ENCODE peak calls at places on chromosomes 3 and 15, in six cellular contexts. R is A549, T is K562, O is GM12878, I is HepG2, C is upper lobe of left lung. Y is an unnamed sample.

GRCh38 chr15:70023769-70024491 is 73.8 kb downstream of the TLE3 start:
- ATAC-seq in R (no peak), T (no peak), O (no peak), I (no peak), C (peak; percentile 60), Y (peak; percentile 91)

GRCh38 chr3:24419067-24419791 is 75.4 kb downstream of the THRB start:
- ATAC-seq in R (no peak), T (no peak), O (no peak), I (no peak), C (no peak), Y (no peak)

GRCh38 chr3:78737988-78738387 is 1029.8 kb downstream of the ROBO1 start:
- ATAC-seq in R (no peak), T (no peak), O (no peak), I (no peak), C (peak; percentile 45), Y (no peak)

GRCh38 chr3:51997935-51998596 is 2.4 kb upstream of the RPL29 start:
- ATAC-seq in R (no peak), T (no peak), O (no peak), I (no peak), C (no peak), Y (no peak)

GRCh38 chr15:29704950-29705597 is 117.2 kb downstream of the TJP1 start:
- ATAC-seq in R (peak; percentile 43), T (no peak), O (no peak), I (no peak), C (no peak), Y (no peak)

GRCh38 chr15:69744421-69745162 is 292.0 kb downstream of the RPLP1 start:
- ATAC-seq in R (no peak), T (no peak), O (no peak), I (no peak), C (no peak), Y (no peak)

GRCh38 chr3:12944413-12944812 is 103.0 kb upstream of the RPL32 start:
- ATAC-seq in R (no peak), T (no peak), O (no peak), I (no peak), C (no peak), Y (no peak)

GRCh38 chr3:13559751-13560540 is 11.0 kb downstream of the FBLN2 start:
- ATAC-seq in R (no peak), T (no peak), O (no peak), I (no peak), C (peak; percentile 70), Y (peak; percentile 69)

GRCh38 chr3:48278884-48279559 is 38.1 kb downstream of the ZNF589 start:
- ATAC-seq in R (no peak), T (no peak), O (no peak), I (no peak), C (no peak), Y (no peak)

GRCh38 chr3:127217594-127218456 is 24.9 kb downstream of the PRR23E start:
- ATAC-seq in R (peak; percentile 60), T (no peak), O (peak; percentile 61), I (no peak), C (no peak), Y (no peak)

GRCh38 chr15:77712438-77712837 is 79.7 kb upstream of the LINGO1 start:
- ATAC-seq in R (no peak), T (no peak), O (no peak), I (no peak), C (no peak), Y (no peak)

GRCh38 chr15:52791776-52792175 is 1.6 kb upstream of the ONECUT1 start:
- ATAC-seq in R (no peak), T (no peak), O (no peak), I (no peak), C (no peak), Y (no peak)

GRCh38 chr15:51448592-51449494 is 107.4 kb downstream of the GLDN start:
- ATAC-seq in R (no peak), T (no peak), O (no peak), I (no peak), C (no peak), Y (no peak)

DNA sequence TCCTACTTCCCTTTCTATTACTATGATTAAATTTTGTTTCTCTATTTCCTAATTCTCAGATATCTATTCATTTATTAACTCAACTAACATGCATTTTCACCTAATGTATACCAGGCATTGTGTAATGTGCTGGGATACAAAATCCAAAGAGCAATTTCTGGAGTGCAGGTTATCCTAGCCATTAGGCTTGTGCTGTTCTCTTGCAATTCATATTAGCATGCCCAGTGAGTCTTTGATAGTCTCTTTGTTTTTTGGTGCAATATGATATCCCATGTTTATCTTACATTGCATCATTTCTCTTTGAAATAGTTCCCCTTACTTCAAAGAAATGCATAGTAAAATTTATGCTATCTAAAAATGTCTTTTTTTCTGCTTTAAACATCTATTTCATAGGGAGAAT is 13.9 kb upstream of the DPPA4 start:
- ATAC-seq in R (no peak), T (no peak), O (no peak), I (no peak), C (no peak), Y (no peak)
- TF ChIP-seq CTCF in R (no peak), T (no peak), O (no peak), I (no peak), C (no peak), Y (no peak)

GRCh38 chr3:185651971-185652370 is 65.9 kb downstream of the SENP2 start:
- ATAC-seq in R (no peak), T (no peak), O (no peak), I (no peak), C (no peak), Y (no peak)

GRCh38 chr3:185648396-185648795 is 62.3 kb downstream of the SENP2 start:
- ATAC-seq in R (no peak), T (no peak), O (no peak), I (no peak), C (no peak), Y (no peak)

GRCh38 chr3:185647134-185647879 is 61.2 kb downstream of the SENP2 start:
- ATAC-seq in R (no peak), T (no peak), O (peak; percentile 21), I (no peak), C (no peak), Y (no peak)

GRCh38 chr3:185647880-185648210 is 61.8 kb downstream of the SENP2 start:
- ATAC-seq in R (no peak), T (no peak), O (no peak), I (no peak), C (no peak), Y (no peak)

DNA sequence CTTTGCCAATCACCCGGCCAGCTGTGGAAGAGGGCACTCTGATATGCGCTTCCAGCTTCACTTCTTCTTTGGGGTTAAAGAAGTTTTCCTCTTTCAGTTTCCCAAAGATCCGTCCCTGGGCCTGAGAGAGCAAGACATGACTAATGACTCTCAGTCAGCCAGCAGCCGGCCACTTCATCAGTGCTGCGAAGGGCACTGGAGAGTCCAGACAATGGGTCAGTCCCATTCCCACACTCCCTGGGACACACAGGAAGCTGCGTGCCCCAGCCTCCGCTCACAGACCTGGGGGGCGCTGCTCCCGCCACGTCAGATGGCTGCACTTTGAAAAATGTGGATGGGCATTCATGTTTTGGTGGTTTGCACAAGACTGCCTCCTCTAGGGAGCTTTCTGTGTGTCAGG is 63.3 kb downstream of the SENP2 start:
- ATAC-seq in R (no peak), T (no peak), O (no peak), I (no peak), C (no peak), Y (no peak)
- H3K27ac ChIP-seq in R (no peak overlapping the region), T (no peak overlapping the region), O (no peak overlapping the region), I (no peak overlapping the region), C (no peak overlapping the region), Y (no peak overlapping the region)

GRCh38 chr15:93311620-93312019 is 222.6 kb upstream of the RGMA start:
- ATAC-seq in R (no peak), T (no peak), O (no peak), I (no peak), C (no peak), Y (no peak)

GRCh38 chr15:93317772-93318171 is 228.8 kb upstream of the RGMA start:
- ATAC-seq in R (no peak), T (no peak), O (no peak), I (no peak), C (no peak), Y (no peak)

GRCh38 chr15:93308026-93308670 is 219.1 kb upstream of the RGMA start:
- ATAC-seq in R (no peak), T (no peak), O (no peak), I (no peak), C (no peak), Y (no peak)

GRCh38 chr15:93314245-93314644 is 225.2 kb upstream of the RGMA start:
- ATAC-seq in R (no peak), T (no peak), O (no peak), I (no peak), C (no peak), Y (no peak)

DNA sequence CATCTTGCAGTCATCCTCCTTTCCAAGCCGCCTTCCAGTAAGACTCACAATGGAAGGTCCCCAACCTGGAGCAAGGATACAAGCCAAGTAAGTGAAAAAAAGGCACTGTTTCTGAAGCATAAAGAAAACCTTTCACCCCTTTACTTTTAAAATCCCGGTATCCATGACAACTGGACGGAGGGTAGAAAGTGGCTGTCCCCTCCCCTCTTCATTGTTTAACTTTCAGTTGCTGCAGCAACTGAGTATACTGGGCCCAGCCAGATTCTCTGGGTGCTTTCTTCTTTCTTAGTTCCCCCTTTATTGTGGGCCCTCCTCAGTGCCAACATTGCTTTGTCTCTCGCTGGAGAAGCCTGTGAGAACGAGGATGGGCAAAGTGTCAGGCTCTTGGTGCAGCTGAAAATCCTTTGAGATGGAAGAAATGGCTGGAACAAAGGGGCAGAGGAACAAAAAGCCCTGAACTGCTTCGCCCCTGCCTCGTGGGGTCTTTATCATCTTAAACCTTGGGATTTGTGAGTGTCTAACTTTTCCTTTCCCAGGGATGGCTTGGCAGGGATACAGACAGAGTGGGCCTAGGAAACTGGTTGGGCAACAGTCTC is 224.0 kb upstream of the RGMA start:
- ATAC-seq in R (no peak), T (no peak), O (no peak), I (no peak), C (no peak), Y (no peak)
- TF ChIP-seq EP300 in R (no peak), T (no peak), O (no peak), I (no peak), C (no peak), Y (no peak)

GRCh38 chr3:98990657-98991056 is 89.2 kb upstream of the DCBLD2 start:
- ATAC-seq in R (no peak), T (no peak), O (no peak), I (no peak), C (no peak), Y (no peak)

GRCh38 chr3:98991393-98991792 is 89.9 kb upstream of the DCBLD2 start:
- ATAC-seq in R (peak; percentile 63), T (no peak), O (peak; percentile 71), I (no peak), C (no peak), Y (no peak)

GRCh38 chr3:98999675-99000074 is 98.2 kb upstream of the DCBLD2 start:
- ATAC-seq in R (no peak), T (no peak), O (peak; percentile 37), I (no peak), C (no peak), Y (no peak)

DNA sequence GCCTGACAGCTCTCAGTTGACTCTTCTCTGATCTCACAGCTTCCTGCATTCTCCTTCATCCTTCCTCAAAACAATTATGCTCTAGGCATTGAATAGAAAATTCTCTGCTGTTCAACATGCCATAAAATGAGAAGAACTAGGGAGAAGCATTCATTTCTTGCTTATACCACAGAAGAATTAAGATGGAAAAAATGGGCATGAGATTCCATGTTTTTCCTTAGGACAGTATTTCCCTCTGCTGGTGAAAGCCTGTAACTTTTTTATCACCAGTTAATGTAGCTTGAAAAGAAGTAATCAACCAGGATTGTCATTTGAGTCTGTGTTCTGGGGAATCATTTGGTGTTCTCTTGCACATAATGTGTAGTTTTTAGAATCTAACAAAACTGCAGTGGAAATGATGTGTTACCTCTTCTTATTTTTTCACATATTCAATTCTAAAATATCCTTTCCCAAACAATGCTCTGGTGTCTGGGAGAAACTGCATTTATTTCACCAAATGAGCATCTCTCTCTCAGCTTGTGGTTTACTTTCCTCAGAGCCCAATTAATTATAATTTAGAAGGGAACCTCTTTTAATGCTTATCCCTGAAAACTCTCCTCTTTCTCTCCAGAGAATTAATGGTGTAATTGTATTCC is 92.8 kb upstream of the DCBLD2 start:
- ATAC-seq in R (peak; percentile 88), T (no peak), O (no peak), I (peak; percentile 57), C (peak; percentile 73), Y (no peak)
- TF ChIP-seq CTCF in R (peak; percentile 90), T (peak; percentile 31), O (peak; percentile 36), I (peak; percentile 62), C (peak; percentile 79), Y (peak; percentile 75)